ENCODE peak calls at places on chromosomes 16 and 17, in four cellular contexts. One of them, this sample, is unnamed. For H3K4me1, the result is how much of the 10 kb centered on the place peaks cover.

GRCh38 chr16:25035494-25036405 is 20.6 kb upstream of the ARHGAP17 start:
- DNase-seq in left ventricle myocardium inferior: no peak
- DNase-seq in left lung: no peak
- DNase-seq in lower lobe of right lung: no peak
- DNase-seq in this sample: no peak

GRCh38 chr16:84396537-84397008 is 28.2 kb downstream of the ATP2C2 start:
- DNase-seq in lower lobe of right lung: peak
- DNase-seq in left lung: peak
- DNase-seq in left ventricle myocardium inferior: no peak
- DNase-seq in this sample: no peak

GRCh38 chr17:65047939-65048338 is 8.6 kb downstream of the GNA13 start:
- DNase-seq in left ventricle myocardium inferior: no peak
- DNase-seq in left lung: no peak
- DNase-seq in lower lobe of right lung: no peak
- DNase-seq in this sample: no peak

GRCh38 chr16:89035013-89035697 is 58.1 kb upstream of the CBFA2T3 start:
- DNase-seq in left lung: no peak
- DNase-seq in left ventricle myocardium inferior: no peak
- DNase-seq in lower lobe of right lung: no peak
- DNase-seq in this sample: no peak

GRCh38 chr16:22386976-22387375 is 12.6 kb upstream of the CDR2 start:
- DNase-seq in left lung: no peak
- DNase-seq in left ventricle myocardium inferior: no peak
- DNase-seq in lower lobe of right lung: no peak
- DNase-seq in this sample: no peak

GRCh38 chr16:87012954-87013938 is 303.9 kb downstream of the C16orf95 start:
- DNase-seq in left lung: no peak
- DNase-seq in lower lobe of right lung: no peak
- DNase-seq in left ventricle myocardium inferior: no peak
- DNase-seq in this sample: no peak

GRCh38 chr16:65975049-65975708 is 391.3 kb upstream of the CDH5 start:
- DNase-seq in left lung: no peak
- DNase-seq in lower lobe of right lung: no peak
- DNase-seq in left ventricle myocardium inferior: no peak
- DNase-seq in this sample: no peak

GRCh38 chr17:37278247-37278894 is 97.4 kb upstream of the C17orf78 start:
- DNase-seq in left lung: no peak
- DNase-seq in left ventricle myocardium inferior: no peak
- DNase-seq in lower lobe of right lung: no peak
- DNase-seq in this sample: no peak

GRCh38 chr17:20010099-20010863 is 1.1 kb downstream of the SPECC1 start:
- DNase-seq in left ventricle myocardium inferior: peak
- DNase-seq in lower lobe of right lung: no peak
- DNase-seq in left lung: no peak
- DNase-seq in this sample: no peak

GRCh38 chr17:73301359-73301758 is 10.4 kb downstream of the CDC42EP4 start:
- DNase-seq in lower lobe of right lung: no peak
- DNase-seq in left lung: no peak
- DNase-seq in left ventricle myocardium inferior: no peak
- DNase-seq in this sample: no peak

GRCh38 chr16:976389-976931 is 5.1 kb upstream of the SOX8 start:
- DNase-seq in left lung: no peak
- DNase-seq in left ventricle myocardium inferior: no peak
- DNase-seq in lower lobe of right lung: no peak
- DNase-seq in this sample: no peak

GRCh38 chr17:80941171-80941570 is 50.5 kb upstream of the CHMP6 start:
- DNase-seq in left ventricle myocardium inferior: no peak
- DNase-seq in lower lobe of right lung: peak
- DNase-seq in left lung: peak
- DNase-seq in this sample: no peak

GRCh38 chr17:4509402-4509801 is 10.7 kb downstream of the SPNS2 start:
- DNase-seq in left ventricle myocardium inferior: no peak
- DNase-seq in left lung: no peak
- DNase-seq in lower lobe of right lung: no peak
- DNase-seq in this sample: no peak

GRCh38 chr17:17676752-17677151 is 4.5 kb upstream of the RAI1 start:
- DNase-seq in left lung: no peak
- DNase-seq in lower lobe of right lung: no peak
- DNase-seq in left ventricle myocardium inferior: no peak
- DNase-seq in this sample: no peak

GRCh38 chr16:77993586-77993985 is 28.8 kb upstream of the CLEC3A start:
- DNase-seq in left lung: no peak
- DNase-seq in left ventricle myocardium inferior: no peak
- DNase-seq in lower lobe of right lung: no peak
- DNase-seq in this sample: no peak

GRCh38 chr17:75352079-75352569 is 53.4 kb downstream of the GRB2 start:
- DNase-seq in left ventricle myocardium inferior: no peak
- DNase-seq in left lung: peak
- DNase-seq in lower lobe of right lung: no peak
- DNase-seq in this sample: no peak

GRCh38 chr17:75350029-75350428 is 55.4 kb downstream of the GRB2 start:
- DNase-seq in left lung: no peak
- DNase-seq in left ventricle myocardium inferior: no peak
- DNase-seq in lower lobe of right lung: no peak
- DNase-seq in this sample: no peak

GRCh38 chr17:75349589-75349988 is 55.9 kb downstream of the GRB2 start:
- DNase-seq in lower lobe of right lung: no peak
- DNase-seq in left lung: no peak
- DNase-seq in left ventricle myocardium inferior: no peak
- DNase-seq in this sample: no peak

GRCh38 chr17:75348386-75349012 is 57.0 kb downstream of the GRB2 start:
- DNase-seq in left lung: no peak
- DNase-seq in left ventricle myocardium inferior: no peak
- DNase-seq in lower lobe of right lung: no peak
- DNase-seq in this sample: no peak

GRCh38 chr17:75350706-75351105 is 54.8 kb downstream of the GRB2 start:
- DNase-seq in left lung: no peak
- DNase-seq in left ventricle myocardium inferior: no peak
- DNase-seq in lower lobe of right lung: no peak
- DNase-seq in this sample: no peak
- H3K4me1 ChIP-seq in left lung: under half
- H3K4me1 ChIP-seq in left ventricle myocardium inferior: under half
- H3K4me1 ChIP-seq in lower lobe of right lung: half or more
- H3K4me1 ChIP-seq in this sample: under half

GRCh38 chr16:8851761-8852403 is 16.9 kb downstream of the CARHSP1 start:
- DNase-seq in left ventricle myocardium inferior: no peak
- DNase-seq in left lung: no peak
- DNase-seq in lower lobe of right lung: no peak
- DNase-seq in this sample: no peak
- H3K4me1 ChIP-seq in left ventricle myocardium inferior: half or more
- H3K4me1 ChIP-seq in left lung: under half
- H3K4me1 ChIP-seq in lower lobe of right lung: under half
- H3K4me1 ChIP-seq in this sample: under half

DNA sequence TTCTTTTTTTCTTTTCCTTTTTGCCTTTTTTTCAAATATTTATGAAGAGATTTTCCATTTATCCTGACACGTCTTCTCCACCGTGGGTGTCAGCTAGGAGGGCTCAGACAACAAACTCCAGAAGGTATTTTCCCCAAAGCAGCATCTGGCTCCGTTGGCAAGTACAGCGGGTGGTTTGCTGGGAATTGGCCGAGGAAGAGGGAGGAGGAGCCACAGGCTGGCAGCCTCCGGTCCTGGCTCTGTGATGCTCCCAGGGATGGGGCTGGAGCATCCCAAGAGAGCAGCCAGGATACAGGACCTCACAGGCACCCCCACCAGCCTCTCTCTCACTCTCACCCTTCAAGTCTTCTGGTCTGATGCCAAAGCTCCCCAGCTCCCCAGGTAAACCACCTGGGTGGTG is 10.8 kb upstream of the CACNG4 start:
- DNase-seq in left lung: no peak
- DNase-seq in left ventricle myocardium inferior: no peak
- DNase-seq in lower lobe of right lung: no peak
- DNase-seq in this sample: no peak
- H3K4me1 ChIP-seq in left lung: under half
- H3K4me1 ChIP-seq in left ventricle myocardium inferior: under half
- H3K4me1 ChIP-seq in lower lobe of right lung: under half
- H3K4me1 ChIP-seq in this sample: under half

GRCh38 chr17:7576432-7576937 is 3.0 kb upstream of the CD68 start:
- DNase-seq in left ventricle myocardium inferior: no peak
- DNase-seq in lower lobe of right lung: no peak
- DNase-seq in left lung: no peak
- DNase-seq in this sample: no peak
- H3K4me1 ChIP-seq in left ventricle myocardium inferior: half or more
- H3K4me1 ChIP-seq in lower lobe of right lung: half or more
- H3K4me1 ChIP-seq in left lung: under half
- H3K4me1 ChIP-seq in this sample: under half

GRCh38 chr17:57620576-57620975 is 124.5 kb downstream of the CCDC182 start:
- DNase-seq in left lung: no peak
- DNase-seq in lower lobe of right lung: no peak
- DNase-seq in left ventricle myocardium inferior: no peak
- DNase-seq in this sample: no peak
- H3K4me1 ChIP-seq in left lung: under half
- H3K4me1 ChIP-seq in lower lobe of right lung: under half
- H3K4me1 ChIP-seq in left ventricle myocardium inferior: under half
- H3K4me1 ChIP-seq in this sample: under half

GRCh38 chr16:56970934-56971767 is 9.4 kb downstream of the CETP start:
- DNase-seq in left ventricle myocardium inferior: no peak
- DNase-seq in left lung: no peak
- DNase-seq in lower lobe of right lung: no peak
- DNase-seq in this sample: no peak

GRCh38 chr16:56972898-56973689 is 11.3 kb downstream of the CETP start:
- DNase-seq in left lung: no peak
- DNase-seq in lower lobe of right lung: no peak
- DNase-seq in left ventricle myocardium inferior: no peak
- DNase-seq in this sample: no peak

GRCh38 chr16:56969769-56970168 is 8.0 kb downstream of the CETP start:
- DNase-seq in left lung: no peak
- DNase-seq in lower lobe of right lung: no peak
- DNase-seq in left ventricle myocardium inferior: no peak
- DNase-seq in this sample: no peak

GRCh38 chr16:56972403-56972802 is 10.7 kb downstream of the CETP start:
- DNase-seq in lower lobe of right lung: no peak
- DNase-seq in left ventricle myocardium inferior: no peak
- DNase-seq in left lung: no peak
- DNase-seq in this sample: no peak

GRCh38 chr16:56971768-56972043 is 10.0 kb downstream of the CETP start:
- DNase-seq in lower lobe of right lung: no peak
- DNase-seq in left lung: no peak
- DNase-seq in left ventricle myocardium inferior: no peak
- DNase-seq in this sample: no peak
- H3K4me1 ChIP-seq in lower lobe of right lung: under half
- H3K4me1 ChIP-seq in left lung: under half
- H3K4me1 ChIP-seq in left ventricle myocardium inferior: under half
- H3K4me1 ChIP-seq in this sample: under half

GRCh38 chr17:42563950-42564349 is 2.0 kb downstream of the COASY start:
- DNase-seq in lower lobe of right lung: no peak
- DNase-seq in left lung: no peak
- DNase-seq in left ventricle myocardium inferior: no peak
- DNase-seq in this sample: no peak
- H3K4me1 ChIP-seq in lower lobe of right lung: half or more
- H3K4me1 ChIP-seq in left lung: under half
- H3K4me1 ChIP-seq in left ventricle myocardium inferior: half or more
- H3K4me1 ChIP-seq in this sample: under half

DNA sequence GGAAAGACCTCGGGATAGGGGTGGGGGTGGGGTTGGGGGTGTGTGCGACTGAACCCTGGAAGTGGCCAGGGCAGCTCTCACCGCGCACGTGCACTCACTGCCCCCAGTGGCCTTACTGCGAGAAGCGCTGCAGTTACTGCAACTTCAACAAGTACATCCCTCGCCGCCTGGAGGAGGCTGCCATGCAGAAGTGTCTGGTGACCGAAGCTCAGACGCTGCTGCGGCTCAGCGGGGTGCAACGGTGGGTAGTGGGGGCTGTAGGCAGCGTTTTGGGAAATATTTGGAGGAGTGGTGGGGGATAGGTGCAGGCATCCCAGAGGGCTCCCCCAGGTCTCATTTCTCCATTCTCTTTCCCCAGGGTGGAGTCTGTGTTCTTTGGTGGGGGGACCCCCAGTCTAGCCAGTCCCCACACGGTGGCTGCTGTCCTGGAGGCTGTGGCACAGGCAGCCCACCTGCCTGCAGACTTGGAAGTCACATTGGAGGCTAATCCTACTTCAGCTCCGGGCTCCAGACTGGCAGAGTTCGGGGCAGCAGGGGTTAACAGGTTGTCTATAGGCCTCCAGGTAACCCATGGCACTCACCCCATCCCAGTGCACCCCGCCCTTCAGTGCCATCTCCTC is 972 bp downstream of the RSAD1 start:
- DNase-seq in left ventricle myocardium inferior: peak
- DNase-seq in lower lobe of right lung: peak
- DNase-seq in left lung: peak
- DNase-seq in this sample: peak
- H3K4me1 ChIP-seq in left ventricle myocardium inferior: half or more
- H3K4me1 ChIP-seq in lower lobe of right lung: under half
- H3K4me1 ChIP-seq in left lung: under half
- H3K4me1 ChIP-seq in this sample: under half

GRCh38 chr16:73068546-73069401 is 20.8 kb upstream of the ZFHX3 start:
- DNase-seq in lower lobe of right lung: peak
- DNase-seq in left ventricle myocardium inferior: peak
- DNase-seq in left lung: peak
- DNase-seq in this sample: peak

GRCh38 chr16:73065617-73066313 is 17.8 kb upstream of the ZFHX3 start:
- DNase-seq in left lung: peak
- DNase-seq in lower lobe of right lung: peak
- DNase-seq in left ventricle myocardium inferior: peak
- DNase-seq in this sample: peak

GRCh38 chr16:73066321-73066926 is 18.5 kb upstream of the ZFHX3 start:
- DNase-seq in lower lobe of right lung: no peak
- DNase-seq in left lung: no peak
- DNase-seq in left ventricle myocardium inferior: no peak
- DNase-seq in this sample: peak

GRCh38 chr16:73067671-73068545 is 20.0 kb upstream of the ZFHX3 start:
- DNase-seq in left ventricle myocardium inferior: no peak
- DNase-seq in lower lobe of right lung: no peak
- DNase-seq in left lung: no peak
- DNase-seq in this sample: no peak

DNA sequence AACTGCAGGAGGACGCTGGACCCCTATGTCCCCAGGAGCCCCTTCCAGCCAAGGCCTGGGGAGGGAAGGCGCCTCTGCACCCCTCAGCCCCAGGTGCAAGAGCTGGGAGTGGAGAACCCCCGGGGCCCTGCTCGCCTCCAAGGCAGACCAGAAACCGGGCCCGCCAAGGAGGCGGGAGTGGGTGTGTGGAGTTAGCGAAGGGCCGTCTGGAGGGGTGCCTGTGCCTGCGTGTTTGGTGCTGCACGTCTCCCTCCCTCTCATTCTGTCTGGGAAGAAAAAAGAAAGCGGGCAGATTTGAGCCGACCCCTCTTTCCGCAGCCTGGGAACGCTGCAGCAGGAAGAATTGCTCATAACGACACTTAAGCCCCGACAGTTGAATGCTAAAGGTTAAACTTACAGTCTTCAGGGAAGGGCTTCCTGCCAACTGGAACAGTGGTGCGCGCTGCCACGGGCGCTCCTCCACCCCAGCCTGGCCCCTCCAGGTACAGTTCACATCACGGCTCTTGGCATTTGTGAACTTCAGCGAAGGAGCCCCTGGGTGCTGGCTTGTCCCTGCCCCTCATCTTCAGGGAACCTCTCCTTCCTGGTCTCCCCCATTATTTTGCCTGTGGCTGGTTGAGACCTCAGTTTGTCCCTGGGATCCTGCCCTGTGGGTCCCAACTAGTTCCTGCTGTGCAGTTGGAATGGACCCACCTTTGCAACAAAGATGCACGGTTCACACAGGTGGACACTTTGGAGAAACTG is 19.2 kb upstream of the ZFHX3 start:
- DNase-seq in lower lobe of right lung: no peak
- DNase-seq in left ventricle myocardium inferior: no peak
- DNase-seq in left lung: no peak
- DNase-seq in this sample: no peak
- H3K4me1 ChIP-seq in lower lobe of right lung: half or more
- H3K4me1 ChIP-seq in left ventricle myocardium inferior: half or more
- H3K4me1 ChIP-seq in left lung: under half
- H3K4me1 ChIP-seq in this sample: under half

This sample was measured in mucosa of descending colon.